ENCODE peak calls at places on chromosomes 4 and X, in six cellular contexts. B, F, C, D, U and Y are unnamed samples.
A peak's percentile ranks its signal among the peaks of the same experiment; 100 is the strongest.

GRCh38 chr4:182835006-182835740 is 82.0 kb downstream of the DCTD start:
- DNase-seq in B (no peak), F (no peak), C (peak; percentile 40), D (no peak), U (no peak), Y (no peak)

GRCh38 chr4:10684631-10685030 is at the start of gene CLNK:
- DNase-seq in B (no peak), F (no peak), C (no peak), D (no peak), U (no peak), Y (no peak)

GRCh38 chrX:118536204-118536603 is 40.6 kb downstream of the DOCK11 start:
- DNase-seq in B (no peak), F (no peak), C (no peak), D (no peak), U (no peak), Y (no peak)

GRCh38 chr4:108072300-108072699 is 82.6 kb downstream of the HADH start:
- DNase-seq in B (no peak), F (peak; percentile 35), C (no peak), D (no peak), U (no peak), Y (no peak)

GRCh38 chrX:109600114-109600710 is 24.8 kb downstream of the KCNE5 start:
- DNase-seq in B (no peak), F (peak; percentile 21), C (no peak), D (no peak), U (no peak), Y (peak; percentile 4)

GRCh38 chr4:76803522-76803921 is 94.4 kb downstream of the SOWAHB start:
- DNase-seq in B (no peak), F (peak; percentile 75), C (no peak), D (no peak), U (no peak), Y (no peak)

GRCh38 chr4:38390962-38391361 is 273.0 kb upstream of the KLF3 start:
- DNase-seq in B (no peak), F (no peak), C (no peak), D (no peak), U (no peak), Y (no peak)

GRCh38 chr4:168183717-168184571 is 91.6 kb downstream of the ANXA10 start:
- DNase-seq in B (no peak), F (peak; percentile 23), C (no peak), D (no peak), U (no peak), Y (no peak)

GRCh38 chrX:10549280-10549679 is 71.1 kb downstream of the MID1 start:
- DNase-seq in B (no peak), F (no peak), C (no peak), D (no peak), U (no peak), Y (no peak)

GRCh38 chr4:143184217-143184502 is 557 bp upstream of the USP38 start:
- DNase-seq in B (no peak), F (no peak), C (no peak), D (no peak), U (no peak), Y (no peak)

GRCh38 chr4:180493299-180493698 is 1749.9 kb upstream of the TENM3 start:
- DNase-seq in B (no peak), F (no peak), C (no peak), D (no peak), U (no peak), Y (no peak)

GRCh38 chrX:68915778-68916177 is 87.0 kb downstream of the EFNB1 start:
- DNase-seq in B (no peak), F (no peak), C (no peak), D (no peak), U (no peak), Y (no peak)

GRCh38 chr4:10691651-10692050 is 7.1 kb upstream of the CLNK start:
- DNase-seq in B (no peak), F (no peak), C (no peak), D (no peak), U (no peak), Y (no peak)

GRCh38 chr4:188023682-188024081 is 28.1 kb downstream of the ZFP42 start:
- DNase-seq in B (no peak), F (no peak), C (no peak), D (no peak), U (no peak), Y (no peak)

GRCh38 chrX:115350696-115351408 is 61.3 kb downstream of the LUZP4 start:
- DNase-seq in B (no peak), F (peak; percentile 47), C (no peak), D (no peak), U (no peak), Y (no peak)

GRCh38 chrX:119573840-119574393 is 446 bp upstream of the UBE2A start:
- DNase-seq in B (no peak), F (peak; percentile 17), C (peak; percentile 75), D (no peak), U (no peak), Y (peak; percentile 16)

GRCh38 chr4:107283587-107284559 is 247.8 kb upstream of the DKK2 start:
- DNase-seq in B (no peak), F (peak; percentile 14), C (no peak), D (no peak), U (no peak), Y (no peak)

GRCh38 chr4:88659061-88659889 is 38.4 kb downstream of the NAP1L5 start:
- DNase-seq in B (no peak), F (peak; percentile 79), C (peak; percentile 70), D (no peak), U (no peak), Y (peak; percentile 48)

GRCh38 chr4:183177001-183177400 is 77.9 kb downstream of the WWC2 start:
- DNase-seq in B (no peak), F (no peak), C (no peak), D (no peak), U (no peak), Y (no peak)

GRCh38 chr4:76615999-76616398 is 181.0 kb downstream of the SHROOM3 start:
- DNase-seq in B (no peak), F (no peak), C (no peak), D (no peak), U (no peak), Y (no peak)

GRCh38 chrX:114097411-114097810 is 486.5 kb upstream of the HTR2C start:
- DNase-seq in B (no peak), F (no peak), C (no peak), D (no peak), U (no peak), Y (no peak)

GRCh38 chr4:1904042-1904441 is 32.8 kb downstream of the NSD2 start:
- DNase-seq in B (no peak), F (no peak), C (no peak), D (no peak), U (no peak), Y (no peak)

GRCh38 chr4:101994247-101994775 is 203.8 kb downstream of the BANK1 start:
- DNase-seq in B (no peak), F (no peak), C (no peak), D (no peak), U (no peak), Y (no peak)

GRCh38 chrX:40012039-40012799 is 85.5 kb downstream of the BCOR start:
- DNase-seq in B (no peak), F (peak; percentile 76), C (peak; percentile 75), D (no peak), U (no peak), Y (peak; percentile 19)

GRCh38 chrX:10833299-10834169 is 213.1 kb upstream of the MID1 start:
- DNase-seq in B (peak; percentile 47), F (peak; percentile 65), C (peak; percentile 71), D (no peak), U (no peak), Y (no peak)

GRCh38 chr4:56671860-56672259 is 9.2 kb downstream of the HOPX start:
- DNase-seq in B (no peak), F (no peak), C (no peak), D (no peak), U (no peak), Y (no peak)

GRCh38 chr4:44446801-44447562 is 1.6 kb downstream of the KCTD8 start:
- DNase-seq in B (no peak), F (peak; percentile 8), C (peak; percentile 46), D (no peak), U (no peak), Y (peak; percentile 11)

GRCh38 chrX:133587818-133588217 is 172.5 kb upstream of the GPC4 start:
- DNase-seq in B (no peak), F (no peak), C (no peak), D (no peak), U (no peak), Y (no peak)

GRCh38 chrX:14528629-14529287 is 578 bp upstream of the GLRA2 start:
- DNase-seq in B (peak; percentile 32), F (peak; percentile 71), C (peak; percentile 63), D (peak; percentile 15), U (no peak), Y (no peak)

DNA sequence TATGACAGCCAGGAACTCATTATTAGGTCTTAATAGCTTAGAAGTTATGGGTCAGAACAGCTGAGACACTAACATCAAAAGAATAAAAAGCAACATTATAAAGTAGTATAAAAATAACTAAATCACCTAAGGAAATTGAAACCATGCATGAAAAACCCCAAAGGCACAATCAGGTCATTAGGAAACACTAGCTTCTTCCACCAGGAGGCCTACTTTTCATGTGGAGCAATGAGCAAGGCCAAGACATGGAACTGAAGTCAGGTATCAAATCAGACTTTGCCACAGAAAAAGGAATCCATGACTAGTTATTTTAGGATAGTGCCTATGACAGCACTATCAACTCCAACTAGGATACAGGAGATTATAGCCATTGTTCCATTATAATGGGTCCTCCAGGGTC is 7.9 kb downstream of the HUWE1 start:
- DNase-seq in B (no peak), F (no peak), C (no peak), D (no peak), U (no peak), Y (no peak)
- TF ChIP-seq CTCF in B (no peak), F (no peak), C (no peak), D (no peak), U (no peak), Y (no peak)

GRCh38 chrX:154733072-154733425 is 17.8 kb downstream of the GAB3 start:
- DNase-seq in B (no peak), F (no peak), C (no peak), D (no peak), U (no peak), Y (no peak)

GRCh38 chrX:154738013-154738738 is 12.7 kb downstream of the GAB3 start:
- DNase-seq in B (no peak), F (no peak), C (peak; percentile 86), D (no peak), U (no peak), Y (peak; percentile 45)

GRCh38 chrX:154734101-154734781 is 16.6 kb downstream of the GAB3 start:
- DNase-seq in B (peak; percentile 59), F (no peak), C (no peak), D (no peak), U (no peak), Y (no peak)

GRCh38 chrX:154732421-154733071 is 18.3 kb downstream of the GAB3 start:
- DNase-seq in B (no peak), F (no peak), C (no peak), D (no peak), U (no peak), Y (no peak)

GRCh38 chrX:154735695-154736393 is 15.0 kb downstream of the GAB3 start:
- DNase-seq in B (peak; percentile 58), F (peak; percentile 38), C (peak; percentile 84), D (no peak), U (no peak), Y (no peak)
- H3K4me1 ChIP-seq in B (peaks cover 77% of the 10 kb centered on the region), F (peaks cover 3% of the 10 kb centered on the region), C (peaks cover 62% of the 10 kb centered on the region), D (peaks cover 73% of the 10 kb centered on the region), U (peaks cover 55% of the 10 kb centered on the region), Y (peaks cover 49% of the 10 kb centered on the region)

GRCh38 chr4:173214231-173214630 is 45.6 kb downstream of the GALNT7 start:
- DNase-seq in B (no peak), F (no peak), C (no peak), D (no peak), U (no peak), Y (no peak)
- TF ChIP-seq CTCF in B (no peak), F (no peak), C (no peak), D (no peak), U (no peak), Y (no peak)

GRCh38 chrX:24151513-24151912 is 2.0 kb downstream of the ZFX start:
- DNase-seq in B (no peak), F (no peak), C (no peak), D (no peak), U (no peak), Y (no peak)
- H3K4me1 ChIP-seq in B (peaks cover 57% of the 10 kb centered on the region), F (peaks cover 71% of the 10 kb centered on the region), C (peaks cover 23% of the 10 kb centered on the region), D (peaks cover 63% of the 10 kb centered on the region), U (peaks cover 42% of the 10 kb centered on the region), Y (peaks cover 58% of the 10 kb centered on the region)